ENCODE peak calls at places on chromosomes 6 and 20, in four cellular contexts. J is Right ventricle myocardium superior, I is BE2C, S is neural crest cell. A is an unnamed sample.

GRCh38 chr6:131979515-131980337 is 28.6 kb upstream of the CCN2 start:
- DNase-seq in J (no peak), I (no peak), S (no peak), A (peak)

GRCh38 chr20:38725959-38726848 is 1.9 kb downstream of the SLC32A1 start:
- DNase-seq in J (peak), I (peak), S (peak), A (peak)

GRCh38 chr6:14804444-14805210 is 441.2 kb upstream of the JARID2 start:
- DNase-seq in J (peak), I (peak), S (no peak), A (peak)

GRCh38 chr6:53107091-53107490 is 41.5 kb downstream of the GCM1 start:
- DNase-seq in J (no peak), I (no peak), S (no peak), A (no peak)

GRCh38 chr20:43379239-43379917 is 78.3 kb upstream of the SRSF6 start:
- DNase-seq in J (no peak), I (no peak), S (no peak), A (peak)

GRCh38 chr6:11432713-11433450 is 104.7 kb upstream of the TMEM170B start:
- DNase-seq in J (no peak), I (no peak), S (no peak), A (no peak)

GRCh38 chr6:30548375-30548774 is 7.9 kb downstream of the GNL1 start:
- DNase-seq in J (no peak), I (no peak), S (no peak), A (no peak)

GRCh38 chr6:93293399-93294271 is 125.7 kb downstream of the EPHA7 start:
- DNase-seq in J (no peak), I (no peak), S (no peak), A (no peak)

GRCh38 chr6:92479821-92480220 is 939.5 kb downstream of the EPHA7 start:
- DNase-seq in J (no peak), I (peak), S (no peak), A (no peak)

GRCh38 chr20:24700166-24700860 is 230.9 kb downstream of the SYNDIG1 start:
- DNase-seq in J (no peak), I (no peak), S (no peak), A (no peak)

GRCh38 chr6:42471116-42471515 is 19.4 kb upstream of the TRERF1 start:
- DNase-seq in J (no peak), I (no peak), S (no peak), A (no peak)

GRCh38 chr6:34484899-34485298 is 19.0 kb downstream of the PACSIN1 start:
- DNase-seq in J (no peak), I (no peak), S (no peak), A (no peak)

GRCh38 chr6:146990284-146990683 is 213.9 kb upstream of the STXBP5 start:
- DNase-seq in J (no peak), I (no peak), S (no peak), A (no peak)

GRCh38 chr6:15349379-15349778 is 103.5 kb downstream of the JARID2 start:
- DNase-seq in J (no peak), I (no peak), S (no peak), A (no peak)

GRCh38 chr20:19692100-19692499 is 66.0 kb upstream of the RIN2 start:
- DNase-seq in J (no peak), I (no peak), S (no peak), A (no peak)

GRCh38 chr6:144036064-144036873 is 28.2 kb upstream of the PLAGL1 start:
- DNase-seq in J (peak), I (no peak), S (no peak), A (peak)

GRCh38 chr6:28587746-28588075 is 62.0 kb downstream of the GPX5 start:
- DNase-seq in J (no peak), I (no peak), S (no peak), A (no peak)

GRCh38 chr20:4626228-4626627 is 95.5 kb upstream of the PRND start:
- DNase-seq in J (no peak), I (no peak), S (no peak), A (no peak)

GRCh38 chr20:7207186-7207585 is 439.7 kb downstream of the BMP2 start:
- DNase-seq in J (no peak), I (no peak), S (no peak), A (no peak)